ENCODE peak calls at places on chromosomes 6 and 20, in ten cellular contexts. Y is stomach, W is upper lobe of left lung, L is suprapubic skin, H is sigmoid colon, Z is GM12891, T is Panc1, V is HepG2, I is HCT116, X is GM12878. U is an unnamed sample.

GRCh38 chr6:10411131-10411914 is 3.6 kb downstream of the TFAP2A start:
- DNase-seq in Y (no peak), W (no peak), L (no peak), H (no peak), Z (no peak), T (no peak), V (no peak), I (no peak), X (no peak), U (no peak)

GRCh38 chr20:22805219-22805618 is 220.8 kb upstream of the FOXA2 start:
- DNase-seq in Y (no peak), W (peak), L (no peak), H (no peak), Z (no peak), T (no peak), V (peak), I (no peak), X (no peak), U (no peak)

GRCh38 chr6:106979435-106979884 is 4.9 kb upstream of the CD24 start:
- DNase-seq in Y (peak), W (peak), L (peak), H (peak), Z (peak), T (peak), V (peak), I (peak), X (peak), U (peak)

GRCh38 chr6:82612475-82612874 is 248.9 kb downstream of the TPBG start:
- DNase-seq in Y (no peak), W (no peak), L (no peak), H (no peak), Z (no peak), T (no peak), V (no peak), I (no peak), X (no peak), U (no peak)

GRCh38 chr6:81939774-81940165 is 187.3 kb upstream of the TENT5A start:
- DNase-seq in Y (no peak), W (no peak), L (no peak), H (no peak), Z (no peak), T (no peak), V (no peak), I (no peak), X (no peak), U (no peak)

GRCh38 chr6:106611030-106611429 is 18.3 kb downstream of the RTN4IP1 start:
- DNase-seq in Y (no peak), W (no peak), L (no peak), H (no peak), Z (no peak), T (no peak), V (no peak), I (no peak), X (no peak), U (no peak)

GRCh38 chr20:49276895-49277785 is 717 bp downstream of the ZNFX1 start:
- DNase-seq in Y (no peak), W (peak), L (peak), H (peak), Z (no peak), T (no peak), V (no peak), I (no peak), X (no peak), U (peak)

GRCh38 chr6:22222469-22222868 is 74.4 kb downstream of the PRL start:
- DNase-seq in Y (no peak), W (no peak), L (no peak), H (no peak), Z (no peak), T (no peak), V (no peak), I (no peak), X (no peak), U (no peak)

GRCh38 chr6:110662468-110663211 is 152.6 kb downstream of the CDK19 start:
- DNase-seq in Y (no peak), W (no peak), L (no peak), H (no peak), Z (no peak), T (no peak), V (no peak), I (no peak), X (no peak), U (no peak)

GRCh38 chr6:34115396-34116314 is 30.2 kb downstream of the GRM4 start:
- DNase-seq in Y (no peak), W (no peak), L (no peak), H (no peak), Z (peak), T (no peak), V (no peak), I (no peak), X (no peak), U (no peak)

GRCh38 chr6:57024321-57024720 is 22.2 kb upstream of the KIAA1586 start:
- DNase-seq in Y (no peak), W (no peak), L (no peak), H (no peak), Z (no peak), T (no peak), V (no peak), I (no peak), X (no peak), U (no peak)

GRCh38 chr6:57024775-57025174 is 21.7 kb upstream of the KIAA1586 start:
- DNase-seq in Y (no peak), W (no peak), L (no peak), H (no peak), Z (no peak), T (no peak), V (no peak), I (no peak), X (no peak), U (no peak)

GRCh38 chr6:57033228-57033627 is 13.3 kb upstream of the KIAA1586 start:
- DNase-seq in Y (no peak), W (no peak), L (no peak), H (no peak), Z (no peak), T (no peak), V (no peak), I (no peak), X (no peak), U (no peak)

GRCh38 chr6:57029213-57029612 is 17.3 kb upstream of the KIAA1586 start:
- DNase-seq in Y (no peak), W (no peak), L (no peak), H (no peak), Z (no peak), T (no peak), V (no peak), I (no peak), X (no peak), U (no peak)

GRCh38 chr6:57027301-57027700 is 19.2 kb upstream of the KIAA1586 start:
- DNase-seq in Y (no peak), W (no peak), L (no peak), H (no peak), Z (no peak), T (no peak), V (no peak), I (no peak), X (no peak), U (no peak)
- TF ChIP-seq POLR2AphosphoS5 in Y (no peak), W (no peak), L (no peak), H (no peak), Z (no peak), T (no peak), V (no peak), I (no peak), X (no peak), U (no peak)

GRCh38 chr6:30556006-30556713 is at the start of gene GNL1:
- DNase-seq in Y (peak), W (peak), L (peak), H (peak), Z (peak), T (no peak), V (peak), I (peak), X (peak), U (peak)
- TF ChIP-seq POLR2AphosphoS5 in Y (peak), W (peak), L (peak), H (peak), Z (no peak), T (no peak), V (peak), I (no peak), X (no peak), U (peak)

DNA sequence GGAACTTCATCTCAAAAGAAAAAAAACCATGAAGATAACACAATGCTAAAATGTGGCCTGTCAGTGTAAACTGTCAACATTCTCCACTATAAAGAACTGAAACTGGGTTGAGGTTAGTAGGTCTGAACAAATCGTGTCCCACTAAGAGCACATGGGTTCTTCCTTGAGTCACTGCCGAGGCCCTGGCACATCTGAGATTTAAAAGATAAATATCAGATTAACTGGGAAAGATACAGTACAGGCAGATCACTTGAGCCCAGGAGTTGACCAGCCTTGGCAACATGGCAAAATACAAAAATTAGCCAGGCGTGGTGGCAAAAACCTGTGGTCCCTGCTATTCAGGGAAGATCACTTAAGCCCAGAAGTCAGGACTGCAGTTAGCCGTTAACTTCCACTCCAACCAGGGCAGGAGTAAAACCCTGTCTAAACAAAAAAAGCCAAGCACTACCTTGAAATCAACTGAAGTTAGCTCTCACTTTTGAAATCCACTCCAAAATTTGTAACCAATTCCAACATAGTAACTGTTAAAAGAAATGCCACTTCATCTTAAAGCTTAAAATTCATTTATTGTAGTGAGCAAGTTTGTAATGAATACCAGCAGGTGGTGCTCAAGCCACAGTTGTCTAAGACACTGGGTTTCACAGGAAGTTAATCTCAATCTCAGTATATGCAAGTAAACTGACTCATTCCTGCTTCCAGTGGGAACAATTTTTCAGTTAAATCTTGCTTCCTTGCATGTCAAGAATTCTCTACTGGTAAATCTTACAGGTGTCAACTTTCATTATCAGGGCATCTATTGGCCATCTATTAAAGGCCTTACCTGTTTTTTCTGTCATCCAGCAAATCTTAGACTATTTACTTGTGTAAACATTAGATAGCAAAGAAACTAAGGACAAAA is 5.4 kb downstream of the EEF1A1 start:
- DNase-seq in Y (peak), W (peak), L (no peak), H (peak), Z (no peak), T (no peak), V (peak), I (no peak), X (no peak), U (peak)
- TF ChIP-seq POLR2AphosphoS5 in Y (no peak), W (no peak), L (no peak), H (peak), Z (peak), T (peak), V (peak), I (peak), X (peak), U (peak)

DNA sequence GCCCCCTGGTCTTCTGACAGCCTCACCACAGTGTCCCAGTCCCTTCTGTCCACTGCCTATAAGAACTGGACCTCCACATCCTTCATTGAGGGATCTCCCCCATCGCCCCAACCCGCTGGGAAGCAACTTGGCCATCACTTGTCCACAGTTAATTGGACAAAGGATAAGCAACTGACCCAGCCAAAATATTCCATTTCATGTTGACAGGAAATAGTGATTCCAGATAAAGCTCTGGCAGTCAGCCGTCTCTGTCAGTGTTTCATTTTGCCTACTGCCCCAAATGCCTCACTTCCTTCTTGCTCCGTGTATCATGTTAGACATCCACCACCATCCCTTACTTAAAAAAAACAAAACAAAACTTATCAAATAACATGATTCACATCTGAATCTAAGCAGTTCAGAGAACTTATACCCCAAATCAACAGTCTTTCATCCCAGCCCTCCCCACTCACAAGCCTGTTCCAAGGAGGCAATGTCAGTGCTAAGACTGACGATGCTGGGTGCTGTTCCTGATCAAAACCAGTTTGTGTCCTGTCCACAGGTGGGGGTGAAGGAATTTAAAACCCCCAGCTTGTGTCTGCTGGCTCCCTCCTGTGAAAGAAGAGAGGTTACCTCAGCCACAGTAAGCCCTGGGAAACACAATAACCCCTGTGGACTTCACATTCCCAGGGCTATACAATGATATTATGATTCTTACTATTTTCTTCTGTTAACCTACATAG is 162.5 kb downstream of the WDR27 start:
- DNase-seq in Y (no peak), W (no peak), L (no peak), H (no peak), Z (no peak), T (no peak), V (no peak), I (no peak), X (no peak), U (no peak)
- TF ChIP-seq POLR2AphosphoS5 in Y (no peak), W (no peak), L (no peak), H (no peak), Z (no peak), T (no peak), V (no peak), I (no peak), X (no peak), U (no peak)

DNA sequence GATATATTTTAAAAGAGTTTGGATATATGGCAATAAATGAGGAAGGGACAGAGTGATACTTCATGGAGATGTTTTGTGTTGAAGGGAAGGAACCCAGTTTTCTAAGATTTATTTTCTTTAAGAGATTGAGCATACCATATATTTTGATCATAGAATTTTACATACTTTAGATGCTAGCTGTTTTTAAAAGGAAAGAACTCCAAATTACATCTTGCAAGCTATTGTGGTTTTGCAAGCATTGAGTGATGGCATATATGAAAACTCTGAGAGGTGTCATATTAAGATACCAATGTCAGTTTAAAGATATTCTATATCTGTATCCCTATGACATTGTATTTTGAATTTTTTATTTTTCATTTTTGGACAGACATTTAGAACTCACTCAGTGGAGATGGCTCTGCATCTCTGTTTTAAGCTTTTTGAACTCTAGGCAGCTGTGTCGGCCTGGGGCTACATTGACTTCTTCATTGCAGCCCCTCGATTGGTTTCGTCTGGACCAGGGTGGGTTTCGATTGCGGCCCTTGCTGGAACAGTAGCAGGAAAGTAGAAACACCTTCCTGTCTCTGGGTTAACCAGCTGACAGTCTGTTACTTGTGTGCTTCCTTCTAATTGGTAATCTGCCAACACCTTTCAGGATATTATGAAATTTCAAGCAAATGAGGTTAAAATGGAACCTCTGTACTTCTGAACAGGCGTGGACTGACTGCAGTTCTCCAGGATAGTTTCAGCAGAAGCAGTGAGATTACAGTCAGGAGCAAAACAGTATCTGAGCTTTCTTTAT is 14.0 kb downstream of the IGF2R start:
- DNase-seq in Y (no peak), W (no peak), L (no peak), H (no peak), Z (no peak), T (no peak), V (no peak), I (no peak), X (no peak), U (no peak)
- TF ChIP-seq POLR2AphosphoS5 in Y (peak), W (no peak), L (no peak), H (no peak), Z (no peak), T (no peak), V (no peak), I (no peak), X (no peak), U (no peak)

DNA sequence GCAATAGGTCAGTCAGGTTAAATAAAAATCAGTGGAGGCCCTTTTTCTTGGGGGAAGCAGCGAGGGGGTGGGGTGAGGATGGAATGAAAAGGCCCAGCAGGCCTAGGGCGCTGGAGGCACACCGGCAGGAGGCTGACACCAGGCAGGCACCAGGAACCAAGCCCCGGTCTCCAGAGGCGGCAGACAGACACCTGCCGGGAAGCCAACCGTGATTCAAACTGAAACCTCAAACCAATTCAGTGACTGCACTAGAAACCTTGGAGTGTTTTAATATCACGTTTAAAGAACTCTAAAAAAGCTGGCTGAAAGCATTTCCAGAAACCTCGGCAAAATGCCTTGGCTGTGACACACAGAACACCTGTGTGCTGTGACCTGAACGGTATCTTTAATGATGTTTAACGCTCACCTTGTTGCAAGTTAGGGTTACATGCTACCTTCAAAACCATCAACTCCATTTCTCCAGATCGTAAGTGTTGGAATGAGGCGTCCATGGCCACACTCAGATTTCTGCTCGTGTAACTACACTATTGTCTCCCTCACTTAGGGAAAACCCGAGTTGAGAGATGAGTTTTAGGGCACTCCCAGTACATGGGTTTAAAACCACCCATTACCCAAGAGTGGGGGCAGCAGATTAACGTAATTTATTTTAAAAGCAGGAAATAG is 27.2 kb downstream of the DIDO1 start:
- DNase-seq in Y (no peak), W (no peak), L (no peak), H (no peak), Z (no peak), T (no peak), V (no peak), I (no peak), X (no peak), U (no peak)
- TF ChIP-seq POLR2AphosphoS5 in Y (no peak), W (no peak), L (no peak), H (no peak), Z (peak), T (peak), V (peak), I (no peak), X (no peak), U (no peak)

DNA sequence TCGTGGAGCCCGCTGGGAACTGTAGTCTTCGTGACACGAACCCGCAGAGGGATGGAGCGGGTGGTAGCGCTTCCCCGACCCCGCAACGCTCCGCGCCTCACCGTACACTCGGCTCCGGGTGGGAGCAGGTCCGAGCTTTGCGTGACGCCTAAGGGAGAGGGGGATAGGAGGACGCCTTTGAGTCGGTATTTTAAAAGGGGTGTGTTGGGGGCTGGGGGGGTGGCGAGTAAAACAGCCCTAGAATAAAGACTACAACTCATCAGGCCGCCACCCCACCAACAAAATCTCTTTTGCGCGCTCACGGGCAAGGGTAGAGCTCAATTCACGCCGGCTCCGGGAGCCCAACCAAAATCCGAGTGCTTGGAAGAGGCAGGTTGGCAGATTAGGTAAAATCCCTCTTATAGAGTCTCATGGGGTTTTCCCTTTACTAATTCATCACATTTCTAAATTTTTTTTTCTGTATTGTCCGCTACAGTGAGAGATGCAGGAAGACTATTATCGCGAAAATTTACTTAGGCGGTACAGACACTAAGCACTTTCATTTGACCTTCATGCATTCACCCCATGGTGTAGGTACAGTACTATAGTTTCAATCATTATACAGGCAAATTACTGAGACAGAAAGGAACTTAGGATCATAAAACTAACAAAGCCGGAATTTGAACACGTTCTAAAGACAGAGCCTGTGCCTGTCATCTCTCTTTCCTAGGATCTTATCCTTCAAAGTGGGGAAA is 706 bp upstream of the SNX14 start:
- DNase-seq in Y (no peak), W (no peak), L (no peak), H (no peak), Z (no peak), T (no peak), V (no peak), I (no peak), X (no peak), U (no peak)
- TF ChIP-seq POLR2AphosphoS5 in Y (no peak), W (peak), L (no peak), H (no peak), Z (no peak), T (no peak), V (no peak), I (no peak), X (no peak), U (no peak)